ENCODE peak calls at places on chromosomes 3 and 15, in seven cellular contexts. One of them, this sample, is unnamed.
A peak's percentile ranks its signal among the peaks of the same experiment; 100 is the strongest.

GRCh38 chr15:89002281-89002761 is 85.9 kb upstream of the ABHD2 start:
- DNase-seq in cardiac fibroblast: peak; percentile 76
- DNase-seq in fibroblast of lung: peak; percentile 75
- DNase-seq in aorta: peak; percentile 54
- DNase-seq in left ventricle myocardium inferior: no peak
- DNase-seq in fibroblast of the aortic adventitia: peak; percentile 63
- DNase-seq in mammary epithelial cell: peak; percentile 35
- DNase-seq in this sample: peak; percentile 93

GRCh38 chr3:140186421-140186920 is 251.5 kb downstream of the CLSTN2 start:
- DNase-seq in cardiac fibroblast: peak; percentile 30
- DNase-seq in fibroblast of lung: peak; percentile 87
- DNase-seq in aorta: no peak
- DNase-seq in left ventricle myocardium inferior: no peak
- DNase-seq in fibroblast of the aortic adventitia: peak; percentile 73
- DNase-seq in mammary epithelial cell: peak; percentile 50
- DNase-seq in this sample: peak; percentile 76

GRCh38 chr3:60636846-60637245 is 614.4 kb downstream of the FHIT start:
- DNase-seq in cardiac fibroblast: no peak
- DNase-seq in fibroblast of lung: peak; percentile 70
- DNase-seq in aorta: no peak
- DNase-seq in left ventricle myocardium inferior: no peak
- DNase-seq in fibroblast of the aortic adventitia: no peak
- DNase-seq in mammary epithelial cell: peak; percentile 21
- DNase-seq in this sample: peak; percentile 10

GRCh38 chr15:40279437-40280141 is 3.3 kb downstream of the ANKRD63 start:
- DNase-seq in cardiac fibroblast: peak; percentile 63
- DNase-seq in fibroblast of lung: peak; percentile 17
- DNase-seq in aorta: peak; percentile 79
- DNase-seq in left ventricle myocardium inferior: peak; percentile 74
- DNase-seq in fibroblast of the aortic adventitia: peak; percentile 53
- DNase-seq in mammary epithelial cell: peak; percentile 51
- DNase-seq in this sample: peak; percentile 45

GRCh38 chr3:5188419-5189405 is 1.2 kb downstream of the EDEM1 start:
- DNase-seq in cardiac fibroblast: peak; percentile 37
- DNase-seq in fibroblast of lung: peak; percentile 30
- DNase-seq in aorta: no peak
- DNase-seq in left ventricle myocardium inferior: no peak
- DNase-seq in fibroblast of the aortic adventitia: peak; percentile 42
- DNase-seq in mammary epithelial cell: peak; percentile 48
- DNase-seq in this sample: no peak

GRCh38 chr3:39025222-39025970 is 26.3 kb downstream of the SCN11A start:
- DNase-seq in cardiac fibroblast: peak; percentile 6
- DNase-seq in fibroblast of lung: peak; percentile 20
- DNase-seq in aorta: no peak
- DNase-seq in left ventricle myocardium inferior: no peak
- DNase-seq in fibroblast of the aortic adventitia: peak; percentile 60
- DNase-seq in mammary epithelial cell: no peak
- DNase-seq in this sample: no peak

GRCh38 chr3:159667261-159667660 is 321.4 kb upstream of the IL12A start:
- DNase-seq in cardiac fibroblast: no peak
- DNase-seq in fibroblast of lung: peak; percentile 39
- DNase-seq in aorta: no peak
- DNase-seq in left ventricle myocardium inferior: no peak
- DNase-seq in fibroblast of the aortic adventitia: no peak
- DNase-seq in mammary epithelial cell: peak; percentile 44
- DNase-seq in this sample: no peak

GRCh38 chr3:48623851-48624547 is 2.4 kb upstream of the TMEM89 start:
- DNase-seq in cardiac fibroblast: no peak
- DNase-seq in fibroblast of lung: no peak
- DNase-seq in aorta: no peak
- DNase-seq in left ventricle myocardium inferior: no peak
- DNase-seq in fibroblast of the aortic adventitia: no peak
- DNase-seq in mammary epithelial cell: no peak
- DNase-seq in this sample: no peak

GRCh38 chr3:129228891-129229585 is 20.4 kb upstream of the COPG1 start:
- DNase-seq in cardiac fibroblast: peak; percentile 69
- DNase-seq in fibroblast of lung: peak; percentile 89
- DNase-seq in aorta: no peak
- DNase-seq in left ventricle myocardium inferior: peak; percentile 33
- DNase-seq in fibroblast of the aortic adventitia: peak; percentile 69
- DNase-seq in mammary epithelial cell: peak; percentile 78
- DNase-seq in this sample: peak; percentile 70

GRCh38 chr3:129118745-129119144 is 2.9 kb downstream of the RAB43 start:
- DNase-seq in cardiac fibroblast: no peak
- DNase-seq in fibroblast of lung: no peak
- DNase-seq in aorta: no peak
- DNase-seq in left ventricle myocardium inferior: no peak
- DNase-seq in fibroblast of the aortic adventitia: no peak
- DNase-seq in mammary epithelial cell: no peak
- DNase-seq in this sample: no peak

GRCh38 chr3:171393032-171393744 is 67.0 kb downstream of the TNIK start:
- DNase-seq in cardiac fibroblast: peak; percentile 80
- DNase-seq in fibroblast of lung: peak; percentile 89
- DNase-seq in aorta: no peak
- DNase-seq in left ventricle myocardium inferior: no peak
- DNase-seq in fibroblast of the aortic adventitia: no peak
- DNase-seq in mammary epithelial cell: no peak
- DNase-seq in this sample: no peak

GRCh38 chr3:197256836-197257444 is 41.5 kb downstream of the DLG1 start:
- DNase-seq in cardiac fibroblast: peak; percentile 73
- DNase-seq in fibroblast of lung: peak; percentile 49
- DNase-seq in aorta: no peak
- DNase-seq in left ventricle myocardium inferior: no peak
- DNase-seq in fibroblast of the aortic adventitia: peak; percentile 76
- DNase-seq in mammary epithelial cell: peak; percentile 24
- DNase-seq in this sample: no peak

GRCh38 chr3:141407043-141407442 is 38.7 kb downstream of the ZBTB38 start:
- DNase-seq in cardiac fibroblast: peak; percentile 99
- DNase-seq in fibroblast of lung: peak; percentile 93
- DNase-seq in aorta: no peak
- DNase-seq in left ventricle myocardium inferior: no peak
- DNase-seq in fibroblast of the aortic adventitia: peak; percentile 100
- DNase-seq in mammary epithelial cell: no peak
- DNase-seq in this sample: no peak

GRCh38 chr3:172709776-172710708 is 825 bp downstream of the NCEH1 start:
- DNase-seq in cardiac fibroblast: peak; percentile 47
- DNase-seq in fibroblast of lung: peak; percentile 53
- DNase-seq in aorta: peak; percentile 65
- DNase-seq in left ventricle myocardium inferior: peak; percentile 42
- DNase-seq in fibroblast of the aortic adventitia: peak; percentile 57
- DNase-seq in mammary epithelial cell: peak; percentile 30
- DNase-seq in this sample: peak; percentile 29

GRCh38 chr15:82535566-82536408 is 4.5 kb downstream of the RPS17 start:
- DNase-seq in cardiac fibroblast: no peak
- DNase-seq in fibroblast of lung: no peak
- DNase-seq in aorta: no peak
- DNase-seq in left ventricle myocardium inferior: no peak
- DNase-seq in fibroblast of the aortic adventitia: no peak
- DNase-seq in mammary epithelial cell: no peak
- DNase-seq in this sample: no peak

GRCh38 chr3:71560665-71561064 is 22.9 kb downstream of the FOXP1 start:
- DNase-seq in cardiac fibroblast: no peak
- DNase-seq in fibroblast of lung: peak; percentile 33
- DNase-seq in aorta: no peak
- DNase-seq in left ventricle myocardium inferior: no peak
- DNase-seq in fibroblast of the aortic adventitia: no peak
- DNase-seq in mammary epithelial cell: peak; percentile 75
- DNase-seq in this sample: no peak
- H3K4me3 ChIP-seq in cardiac fibroblast: no peak overlapping the region
- H3K4me3 ChIP-seq in fibroblast of lung: no peak overlapping the region
- H3K4me3 ChIP-seq in aorta: no peak overlapping the region
- H3K4me3 ChIP-seq in left ventricle myocardium inferior: no peak overlapping the region
- H3K4me3 ChIP-seq in fibroblast of the aortic adventitia: no peak overlapping the region
- H3K4me3 ChIP-seq in mammary epithelial cell: no peak overlapping the region
- H3K4me3 ChIP-seq in this sample: no peak overlapping the region

DNA sequence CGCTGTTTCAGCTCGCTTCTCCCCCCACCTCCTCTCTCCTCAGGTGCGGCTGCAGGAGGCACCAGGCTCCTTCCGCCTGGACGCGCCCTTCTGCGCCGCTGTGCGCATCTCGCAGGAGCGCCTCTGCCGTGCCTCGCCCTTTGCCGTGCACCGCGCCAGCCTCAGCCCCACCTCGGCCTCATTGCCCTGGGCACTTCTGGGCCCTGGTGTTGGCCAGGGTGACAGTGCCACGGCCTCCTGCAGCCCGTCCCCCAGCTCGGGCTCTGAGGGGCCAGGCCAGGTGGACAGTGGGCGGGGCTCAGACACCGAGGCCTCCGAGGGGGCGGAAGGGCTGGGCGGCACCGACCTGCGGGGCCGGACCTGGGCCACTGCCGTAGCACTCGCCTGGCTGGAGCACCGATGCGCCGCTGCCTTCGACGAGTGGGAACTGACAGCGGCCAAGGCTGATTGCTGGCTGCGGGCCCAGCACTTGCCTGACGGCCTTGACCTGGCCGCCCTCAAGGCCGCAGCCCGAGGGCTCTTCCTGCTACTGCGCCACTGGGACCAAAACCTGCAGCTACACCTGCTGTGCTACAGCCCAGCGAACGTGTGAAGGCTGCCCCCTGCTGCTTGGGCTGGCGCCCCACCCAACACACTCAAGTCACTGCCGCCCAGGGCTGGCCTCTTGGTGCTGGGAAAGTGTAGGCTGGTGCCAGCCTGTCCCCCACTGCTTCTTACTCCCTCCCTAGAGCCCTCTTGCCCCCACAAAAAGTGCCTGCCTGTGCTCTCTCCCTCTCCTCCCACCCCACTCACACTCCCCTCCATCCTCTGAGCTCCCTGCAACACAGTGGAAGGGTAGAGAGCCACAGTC is 7.1 kb downstream of the ALG3 start:
- DNase-seq in cardiac fibroblast: peak; percentile 64
- DNase-seq in fibroblast of lung: peak; percentile 32
- DNase-seq in aorta: peak; percentile 34
- DNase-seq in left ventricle myocardium inferior: peak; percentile 45
- DNase-seq in fibroblast of the aortic adventitia: peak; percentile 36
- DNase-seq in mammary epithelial cell: no peak
- DNase-seq in this sample: no peak
- H3K4me3 ChIP-seq in cardiac fibroblast: no peak overlapping the region
- H3K4me3 ChIP-seq in fibroblast of lung: no peak overlapping the region
- H3K4me3 ChIP-seq in aorta: no peak overlapping the region
- H3K4me3 ChIP-seq in left ventricle myocardium inferior: peak overlapping the region; percentile 19
- H3K4me3 ChIP-seq in fibroblast of the aortic adventitia: no peak overlapping the region
- H3K4me3 ChIP-seq in mammary epithelial cell: no peak overlapping the region
- H3K4me3 ChIP-seq in this sample: no peak overlapping the region

DNA sequence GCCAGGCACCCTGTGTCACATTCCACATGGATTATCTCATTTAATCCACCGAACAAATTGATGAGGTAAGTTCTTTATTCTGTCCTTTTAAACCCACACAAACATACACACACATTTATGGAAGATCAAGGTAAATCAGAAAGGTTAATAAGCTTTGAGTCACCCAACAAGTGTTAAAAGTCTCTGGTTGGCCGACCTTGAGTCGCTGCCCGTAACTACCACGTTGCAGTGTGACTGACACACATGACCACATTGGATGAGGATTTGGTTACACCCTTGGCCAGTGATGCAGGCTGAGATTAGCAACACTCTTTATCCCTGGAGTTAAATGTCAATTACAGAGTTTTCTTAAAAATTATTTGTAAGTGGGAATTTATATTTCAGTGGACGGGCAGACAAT is 19.2 kb downstream of the FOXP1 start:
- DNase-seq in cardiac fibroblast: no peak
- DNase-seq in fibroblast of lung: peak; percentile 38
- DNase-seq in aorta: no peak
- DNase-seq in left ventricle myocardium inferior: no peak
- DNase-seq in fibroblast of the aortic adventitia: peak; percentile 48
- DNase-seq in mammary epithelial cell: no peak
- DNase-seq in this sample: no peak
- H3K4me3 ChIP-seq in cardiac fibroblast: no peak overlapping the region
- H3K4me3 ChIP-seq in fibroblast of lung: no peak overlapping the region
- H3K4me3 ChIP-seq in aorta: no peak overlapping the region
- H3K4me3 ChIP-seq in left ventricle myocardium inferior: no peak overlapping the region
- H3K4me3 ChIP-seq in fibroblast of the aortic adventitia: no peak overlapping the region
- H3K4me3 ChIP-seq in mammary epithelial cell: no peak overlapping the region
- H3K4me3 ChIP-seq in this sample: no peak overlapping the region

GRCh38 chr15:76321602-76322001 is 10.3 kb upstream of the ETFA start:
- DNase-seq in cardiac fibroblast: no peak
- DNase-seq in fibroblast of lung: no peak
- DNase-seq in aorta: no peak
- DNase-seq in left ventricle myocardium inferior: no peak
- DNase-seq in fibroblast of the aortic adventitia: no peak
- DNase-seq in mammary epithelial cell: no peak
- DNase-seq in this sample: no peak
- H3K4me3 ChIP-seq in cardiac fibroblast: no peak overlapping the region
- H3K4me3 ChIP-seq in fibroblast of lung: no peak overlapping the region
- H3K4me3 ChIP-seq in aorta: no peak overlapping the region
- H3K4me3 ChIP-seq in left ventricle myocardium inferior: no peak overlapping the region
- H3K4me3 ChIP-seq in fibroblast of the aortic adventitia: no peak overlapping the region
- H3K4me3 ChIP-seq in mammary epithelial cell: no peak overlapping the region
- H3K4me3 ChIP-seq in this sample: no peak overlapping the region

DNA sequence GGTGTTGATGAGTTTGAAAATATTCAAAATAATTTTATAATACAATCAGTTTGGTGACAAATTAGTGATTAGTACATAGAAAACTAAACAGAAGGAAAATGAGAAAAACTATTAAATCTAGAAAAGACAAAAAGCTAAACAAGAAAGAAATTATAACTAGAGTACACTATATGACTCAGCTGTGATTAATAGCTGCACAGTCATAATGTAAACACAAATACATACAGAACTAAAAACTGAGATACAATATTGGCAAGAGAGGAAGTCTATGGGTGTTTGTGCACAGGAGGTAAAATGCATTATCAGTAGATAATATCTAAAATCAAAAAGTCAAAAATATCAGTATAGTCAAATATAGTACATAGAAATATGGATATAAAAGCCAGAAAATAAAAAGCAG is 80.7 kb upstream of the PCSK6 start:
- DNase-seq in cardiac fibroblast: no peak
- DNase-seq in fibroblast of lung: no peak
- DNase-seq in aorta: no peak
- DNase-seq in left ventricle myocardium inferior: no peak
- DNase-seq in fibroblast of the aortic adventitia: no peak
- DNase-seq in mammary epithelial cell: peak; percentile 29
- DNase-seq in this sample: no peak
- H3K4me3 ChIP-seq in cardiac fibroblast: no peak overlapping the region
- H3K4me3 ChIP-seq in fibroblast of lung: no peak overlapping the region
- H3K4me3 ChIP-seq in aorta: no peak overlapping the region
- H3K4me3 ChIP-seq in left ventricle myocardium inferior: no peak overlapping the region
- H3K4me3 ChIP-seq in fibroblast of the aortic adventitia: no peak overlapping the region
- H3K4me3 ChIP-seq in mammary epithelial cell: no peak overlapping the region
- H3K4me3 ChIP-seq in this sample: no peak overlapping the region

This sample was measured in MG63.